ENCODE peak calls at places on chromosomes 11 and 22, in four cellular contexts. J is K562, R is HepG2, F is GM12878. C is an unnamed sample.
A peak's percentile ranks its signal among the peaks of the same experiment; 100 is the strongest.

GRCh38 chr11:12789574-12789973 is 115.4 kb downstream of the TEAD1 start:
- DNase-seq in J (no peak), R (no peak), F (no peak), C (no peak)

GRCh38 chr11:19980388-19980787 is 179.9 kb downstream of the DBX1 start:
- DNase-seq in J (no peak), R (no peak), F (no peak), C (no peak)

GRCh38 chr11:128226106-128226716 is 361.1 kb downstream of the ETS1 start:
- DNase-seq in F (no peak), J (no peak), R (no peak), C (no peak)

GRCh38 chr22:37049224-37049623 is 2.3 kb upstream of the KCTD17 start:
- DNase-seq in R (no peak), J (no peak), F (no peak), C (no peak)

GRCh38 chr11:114257621-114258558 is 38.3 kb upstream of the NNMT start:
- DNase-seq in F (no peak), J (no peak), R (peak; percentile 64), C (no peak)

GRCh38 chr11:58776891-58777451 is 45.2 kb upstream of the GLYAT start:
- DNase-seq in R (no peak), F (no peak), J (no peak), C (no peak)

GRCh38 chr22:20203142-20204099 is 52.6 kb upstream of the CCDC188 start:
- DNase-seq in F (no peak), R (peak; percentile 36), J (peak; percentile 89), C (no peak)

GRCh38 chr11:95363710-95364109 is 132.7 kb upstream of the SESN3 start:
- DNase-seq in R (peak; percentile 16), J (no peak), F (no peak), C (no peak)

GRCh38 chr22:22940961-22941605 is 53.5 kb downstream of the IGLL5 start:
- DNase-seq in J (no peak), F (no peak), R (no peak), C (no peak)

GRCh38 chr11:73072935-73073481 is 69.1 kb downstream of the FCHSD2 start:
- DNase-seq in F (peak; percentile 72), J (no peak), R (no peak), C (no peak)

GRCh38 chr22:23121026-23121823 is 20.6 kb downstream of the RSPH14 start:
- DNase-seq in J (peak; percentile 62), R (no peak), F (no peak), C (no peak)

GRCh38 chr22:49214976-49215375 is 612.7 kb downstream of the BRD1 start:
- DNase-seq in R (no peak), F (no peak), J (no peak), C (no peak)

GRCh38 chr22:49847751-49848689 is 5.6 kb upstream of the ZBED4 start:
- DNase-seq in R (no peak), J (no peak), F (no peak), C (no peak)

GRCh38 chr22:28018461-28018927 is 99.4 kb upstream of the PITPNB start:
- DNase-seq in R (no peak), J (no peak), F (no peak), C (no peak)

GRCh38 chr11:130427581-130428211 is 713 bp downstream of the ADAMTS8 start:
- DNase-seq in J (no peak), R (no peak), F (no peak), C (peak; percentile 39)

GRCh38 chr22:46432164-46433068 is 96.9 kb downstream of the TRMU start:
- DNase-seq in J (no peak), R (no peak), F (no peak), C (no peak)

GRCh38 chr11:118373263-118373662 is 13.9 kb downstream of the UBE4A start:
- DNase-seq in J (no peak), R (no peak), F (no peak), C (no peak)

GRCh38 chr11:66317322-66317765 is 500 bp upstream of the CD248 start:
- DNase-seq in R (peak; percentile 18), J (no peak), F (no peak), C (no peak)

GRCh38 chr11:66315498-66315885 is 1.4 kb downstream of the CD248 start:
- DNase-seq in J (no peak), R (no peak), F (no peak), C (no peak)

GRCh38 chr11:66317766-66318575 is 1.1 kb upstream of the CD248 start:
- DNase-seq in J (no peak), R (peak; percentile 70), F (no peak), C (no peak)

GRCh38 chr11:66315921-66316811 is 678 bp downstream of the CD248 start:
- DNase-seq in J (no peak), R (no peak), F (no peak), C (no peak)

DNA sequence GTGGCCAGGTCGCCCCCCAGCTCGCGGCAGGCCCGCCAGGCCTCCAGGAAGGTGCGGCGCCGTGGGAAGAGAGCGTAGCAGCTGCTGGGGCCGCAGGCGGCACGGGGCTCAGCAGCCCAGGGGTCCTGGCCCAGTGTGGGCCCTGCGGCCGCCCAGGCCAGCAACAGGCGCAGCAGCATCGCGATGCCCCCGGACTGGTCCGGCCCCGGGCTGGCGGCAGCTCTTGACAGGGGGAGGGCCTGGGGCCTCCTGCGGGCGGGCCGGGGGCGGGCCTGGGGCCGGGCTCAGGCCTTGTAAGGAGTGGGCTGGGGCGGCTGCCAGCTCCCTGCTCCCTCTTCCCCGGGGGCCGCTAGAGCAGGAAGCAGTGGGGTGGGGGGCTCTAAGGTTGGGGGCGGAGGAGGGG is at the start of gene CD248:
- DNase-seq in R (no peak), J (no peak), F (no peak), C (no peak)
- TF ChIP-seq TARDBP in R (no peak), J (no peak), F (no peak), C (no peak)

DNA sequence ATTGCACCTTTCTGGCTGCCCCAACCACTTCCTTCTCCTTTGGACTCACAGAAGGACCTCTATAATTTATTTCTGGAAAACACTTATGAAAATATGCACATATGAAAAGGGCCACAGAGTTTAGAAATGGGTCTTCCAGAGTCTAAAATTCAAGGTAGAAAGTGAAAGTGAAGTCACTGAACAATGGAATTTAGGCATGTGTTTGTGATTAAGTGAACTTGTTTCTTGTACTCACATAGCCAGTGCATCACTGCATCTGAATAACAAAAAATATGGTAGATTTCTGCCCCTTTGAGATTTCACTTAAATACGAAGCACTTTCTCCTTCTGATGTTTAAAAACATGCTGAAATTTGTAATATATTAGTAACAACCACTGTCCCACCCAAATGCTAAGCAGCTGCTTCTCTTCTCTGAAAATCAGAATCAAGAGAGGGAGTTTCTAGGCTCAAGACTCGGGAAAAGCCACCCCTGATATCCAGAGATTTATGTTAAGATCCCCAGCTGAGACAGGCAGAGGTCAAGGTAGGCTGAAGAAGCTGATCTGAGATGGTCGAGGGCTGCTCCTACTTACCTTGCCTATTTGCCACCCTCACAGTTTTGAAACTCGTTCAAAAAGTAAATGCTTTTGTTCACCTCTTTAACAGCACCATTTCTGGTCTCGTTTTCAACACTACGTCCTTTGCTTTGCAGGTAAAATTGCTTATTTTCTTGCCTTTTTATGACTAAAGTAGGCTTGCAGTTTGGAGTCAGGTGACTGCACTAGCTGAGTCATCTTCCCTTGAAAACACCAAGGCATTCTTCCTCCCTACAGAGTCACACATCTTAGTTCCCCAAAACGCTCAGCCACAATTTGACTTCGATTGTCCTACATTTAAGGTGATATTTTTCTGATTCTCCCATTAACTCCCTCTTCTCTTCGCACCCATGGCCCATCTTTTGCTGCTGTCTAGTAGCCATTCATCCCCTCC is at the start of gene XKR3:
- DNase-seq in F (peak; percentile 37), R (no peak), J (no peak), C (no peak)
- TF ChIP-seq TARDBP in F (no peak), R (no peak), J (no peak), C (no peak)

DNA sequence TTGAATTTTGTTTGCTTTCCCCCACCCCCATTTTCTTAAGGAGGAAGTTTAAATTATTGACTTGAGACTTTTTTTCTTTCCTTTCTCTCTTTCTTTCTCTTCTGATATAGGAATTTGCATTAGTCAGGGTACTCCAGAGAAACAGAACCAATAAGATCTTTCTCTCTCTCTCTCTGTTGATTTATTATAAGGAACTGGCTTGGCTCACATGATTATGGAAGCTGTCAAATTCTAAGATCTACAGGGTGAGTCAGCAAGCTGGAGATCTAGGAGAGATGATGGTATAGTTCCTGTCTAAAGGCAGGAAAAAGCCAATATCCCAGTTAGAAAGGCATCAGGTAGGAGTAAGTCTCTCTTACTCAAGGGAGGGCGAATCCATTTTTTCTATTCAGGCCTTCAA is 64.0 kb downstream of the CCDC81 start:
- DNase-seq in J (no peak), R (no peak), F (no peak), C (no peak)
- TF ChIP-seq TARDBP in J (no peak), R (no peak), F (no peak), C (no peak)

DNA sequence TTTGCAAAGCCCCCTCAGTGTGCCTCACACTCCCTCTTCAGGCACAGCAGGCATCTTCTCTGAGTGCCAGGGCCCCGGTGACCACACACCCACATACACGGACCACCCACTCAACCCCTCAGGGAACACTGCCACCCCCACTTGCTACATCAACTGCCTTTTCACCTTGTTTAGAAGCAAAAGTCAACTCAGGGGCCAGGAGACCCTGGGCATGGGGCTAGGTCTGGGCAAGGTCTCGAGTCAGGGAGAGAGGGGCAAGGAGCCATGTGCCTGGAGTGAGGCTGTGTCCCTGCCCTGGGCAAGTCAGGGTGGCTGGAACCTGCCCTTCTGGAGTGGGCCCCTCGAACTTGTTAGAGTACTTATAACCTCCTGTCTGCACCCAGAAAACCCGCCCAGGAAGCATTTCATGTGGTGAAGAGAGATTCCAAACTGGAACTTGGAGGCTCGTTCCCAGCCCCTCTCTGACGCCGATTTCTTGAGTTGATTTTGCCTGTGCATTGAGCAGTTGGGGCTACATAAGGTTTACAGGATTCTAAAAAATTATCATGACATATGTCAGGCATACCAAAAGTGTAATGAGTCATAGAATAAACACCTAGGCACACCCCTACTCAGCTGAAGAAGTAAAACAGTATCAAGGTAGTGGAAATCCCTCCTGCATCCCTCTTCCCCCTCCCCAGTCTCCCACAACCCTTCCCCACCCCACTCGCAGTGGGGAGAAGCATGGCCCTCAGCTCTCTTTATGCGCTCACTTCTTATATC is 74.3 kb downstream of the MYEOV start:
- DNase-seq in F (no peak), R (no peak), J (no peak), C (no peak)
- TF ChIP-seq TARDBP in F (no peak), R (no peak), J (no peak), C (no peak)

GRCh38 chr22:45239378-45240136 is 1.1 kb downstream of the KIAA0930 start:
- DNase-seq in F (no peak), R (no peak), J (no peak), C (no peak)

GRCh38 chr22:45242778-45243191 is 2.1 kb upstream of the KIAA0930 start:
- DNase-seq in J (no peak), F (no peak), R (peak; percentile 57), C (no peak)

GRCh38 chr22:45238431-45239377 is 2.0 kb downstream of the KIAA0930 start:
- DNase-seq in J (no peak), R (no peak), F (no peak), C (no peak)

GRCh38 chr22:45240810-45241631 is at the start of gene KIAA0930:
- DNase-seq in R (peak; percentile 53), J (peak; percentile 98), F (no peak), C (peak; percentile 94)

GRCh38 chr22:45240137-45240809 is 421 bp downstream of the KIAA0930 start:
- DNase-seq in J (peak; percentile 13), F (no peak), R (no peak), C (peak; percentile 59)
- TF ChIP-seq TARDBP in J (no peak), F (peak; percentile 40), R (no peak), C (no peak)

C was measured in HEK293T.